ENCODE peak calls at places on chromosomes 12 and 14, in ten cellular contexts. I is psoas muscle, P is colonic mucosa, O is esophagus muscularis mucosa, J is PC-3, K is gastrocnemius medialis, V is BJ, E is GM23338, X is MM.1S, R is A549. B is an unnamed sample.

GRCh38 chr12:120106151-120106550 is 10.4 kb downstream of the RAB35 start:
- DNase-seq in I (no peak), P (no peak), O (no peak), J (no peak), K (no peak), V (no peak), E (no peak), X (no peak), R (no peak), B (no peak)

GRCh38 chr12:92041742-92042141 is 103.9 kb downstream of the BTG1 start:
- DNase-seq in I (no peak), P (no peak), O (no peak), J (peak; percentile 79), K (no peak), V (no peak), E (peak; percentile 26), X (peak; percentile 65), R (no peak), B (peak; percentile 8)

GRCh38 chr12:19130224-19131019 is 889 bp downstream of the PLEKHA5 start:
- DNase-seq in I (peak; percentile 26), P (peak; percentile 58), O (no peak), J (peak; percentile 27), K (no peak), V (no peak), E (peak; percentile 76), X (no peak), R (peak; percentile 19), B (no peak)

GRCh38 chr14:64612021-64612380 is 62.2 kb downstream of the PPP1R36 start:
- DNase-seq in I (no peak), P (no peak), O (no peak), J (peak; percentile 53), K (no peak), V (peak; percentile 51), E (no peak), X (no peak), R (peak; percentile 67), B (peak; percentile 46)

GRCh38 chr12:51198568-51199400 is 19.1 kb downstream of the POU6F1 start:
- DNase-seq in I (no peak), P (no peak), O (no peak), J (no peak), K (no peak), V (no peak), E (no peak), X (no peak), R (no peak), B (no peak)

GRCh38 chr12:1882850-1883470 is 35.5 kb downstream of the CACNA2D4 start:
- DNase-seq in I (no peak), P (peak; percentile 12), O (peak; percentile 60), J (no peak), K (no peak), V (no peak), E (no peak), X (no peak), R (no peak), B (no peak)

GRCh38 chr12:46024099-46024498 is 33.7 kb upstream of the SCAF11 start:
- DNase-seq in I (no peak), P (no peak), O (no peak), J (no peak), K (no peak), V (no peak), E (no peak), X (no peak), R (peak; percentile 4), B (no peak)

GRCh38 chr14:68820119-68820518 is 27.3 kb upstream of the ZFP36L1 start:
- DNase-seq in I (no peak), P (no peak), O (no peak), J (no peak), K (no peak), V (no peak), E (no peak), X (no peak), R (no peak), B (no peak)

GRCh38 chr12:88529531-88530488 is 50.5 kb downstream of the KITLG start:
- DNase-seq in I (no peak), P (peak; percentile 33), O (no peak), J (no peak), K (no peak), V (no peak), E (no peak), X (no peak), R (no peak), B (no peak)

GRCh38 chr14:92925446-92925845 is 2.5 kb downstream of the CHGA start:
- DNase-seq in I (no peak), P (no peak), O (no peak), J (no peak), K (no peak), V (no peak), E (no peak), X (no peak), R (no peak), B (no peak)

GRCh38 chr12:113384778-113385177 is 18.9 kb downstream of the SDS start:
- DNase-seq in I (no peak), P (no peak), O (no peak), J (no peak), K (no peak), V (no peak), E (no peak), X (no peak), R (no peak), B (no peak)

GRCh38 chr12:113387631-113388030 is 16.1 kb downstream of the SDS start:
- DNase-seq in I (no peak), P (no peak), O (no peak), J (no peak), K (no peak), V (no peak), E (no peak), X (no peak), R (no peak), B (no peak)

GRCh38 chr12:113388351-113388750 is 15.3 kb downstream of the SDS start:
- DNase-seq in I (no peak), P (no peak), O (no peak), J (no peak), K (no peak), V (no peak), E (no peak), X (no peak), R (no peak), B (no peak)

GRCh38 chr12:113385282-113385882 is 18.3 kb downstream of the SDS start:
- DNase-seq in I (no peak), P (no peak), O (no peak), J (no peak), K (no peak), V (no peak), E (no peak), X (no peak), R (no peak), B (no peak)

GRCh38 chr12:113386866-113387566 is 16.7 kb downstream of the SDS start:
- DNase-seq in I (no peak), P (no peak), O (no peak), J (no peak), K (no peak), V (no peak), E (no peak), X (no peak), R (no peak), B (no peak)
- TF ChIP-seq CTCF in I (no peak), P (no peak), O (no peak), J (no peak), K (no peak), V (no peak), E (no peak), X (no peak), R (no peak), B (no peak)

DNA sequence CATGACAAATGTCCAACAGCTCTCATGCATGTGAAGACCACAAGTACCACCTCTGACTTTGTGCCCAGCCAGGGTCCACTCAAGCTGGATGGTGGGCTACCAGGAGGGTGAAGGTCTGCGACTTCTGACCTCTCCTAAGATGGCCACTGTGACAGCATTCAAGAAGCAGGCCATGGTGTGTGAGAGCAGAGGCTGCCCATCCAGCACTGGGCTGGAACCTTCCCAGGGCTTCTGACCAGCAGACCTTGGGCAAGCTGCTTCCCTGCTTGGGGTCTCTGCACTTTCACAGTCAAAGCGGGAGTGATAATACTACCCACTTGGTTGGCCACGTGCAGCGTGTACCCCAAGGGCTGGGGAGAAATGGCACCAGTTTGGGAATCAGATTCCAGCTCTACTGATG is 10.4 kb downstream of the MMAB start:
- DNase-seq in I (no peak), P (no peak), O (no peak), J (no peak), K (no peak), V (no peak), E (no peak), X (no peak), R (no peak), B (no peak)
- H3K4me3 ChIP-seq in I (no peak overlapping the region), P (no peak overlapping the region), O (no peak overlapping the region), J (no peak overlapping the region), K (no peak overlapping the region), V (no peak overlapping the region), E (no peak overlapping the region), X (no peak overlapping the region), R (no peak overlapping the region), B (no peak overlapping the region)

GRCh38 chr14:65939184-65939583 is 526.7 kb downstream of the FUT8 start:
- DNase-seq in I (no peak), P (no peak), O (no peak), J (no peak), K (no peak), V (no peak), E (no peak), X (no peak), R (no peak), B (no peak)

GRCh38 chr14:65938738-65939137 is 526.2 kb downstream of the FUT8 start:
- DNase-seq in I (no peak), P (no peak), O (no peak), J (no peak), K (no peak), V (no peak), E (no peak), X (no peak), R (no peak), B (no peak)

GRCh38 chr14:65937804-65938316 is 525.3 kb downstream of the FUT8 start:
- DNase-seq in I (no peak), P (no peak), O (no peak), J (no peak), K (no peak), V (no peak), E (no peak), X (no peak), R (no peak), B (no peak)

GRCh38 chr14:65941091-65941490 is 528.6 kb downstream of the FUT8 start:
- DNase-seq in I (no peak), P (no peak), O (no peak), J (no peak), K (no peak), V (no peak), E (no peak), X (no peak), R (no peak), B (no peak)

GRCh38 chr14:65940056-65940735 is 527.7 kb downstream of the FUT8 start:
- DNase-seq in I (no peak), P (no peak), O (no peak), J (peak; percentile 38), K (no peak), V (no peak), E (peak; percentile 26), X (no peak), R (peak; percentile 51), B (no peak)
- TF ChIP-seq CTCF in I (no peak), P (no peak), O (no peak), J (peak; percentile 55), K (no peak), V (no peak), E (peak; percentile 14), X (peak; percentile 29), R (no peak), B (no peak)

DNA sequence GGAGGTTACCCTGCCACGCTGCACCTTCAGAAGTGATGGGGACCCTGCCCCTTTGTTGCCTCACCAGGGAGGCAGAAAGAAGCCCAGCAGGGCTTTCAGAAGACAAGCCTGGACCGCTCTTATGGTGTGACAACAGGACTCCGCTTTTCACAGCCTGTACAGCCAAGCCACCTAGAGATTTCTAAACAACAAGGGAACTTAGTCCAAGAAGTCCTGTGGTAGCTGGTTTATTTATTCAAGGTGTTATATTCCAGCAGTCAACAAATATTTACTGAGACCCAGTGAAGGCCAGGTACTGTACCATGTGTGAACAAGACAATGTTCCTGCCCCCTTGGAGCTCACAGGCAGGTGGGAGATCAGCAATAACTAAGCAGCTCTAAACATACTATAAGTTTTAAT is 4.0 kb upstream of the TMEM229B start:
- DNase-seq in I (no peak), P (no peak), O (no peak), J (no peak), K (no peak), V (no peak), E (no peak), X (no peak), R (no peak), B (no peak)
- H3K4me3 ChIP-seq in I (no peak overlapping the region), P (no peak overlapping the region), O (no peak overlapping the region), J (no peak overlapping the region), K (no peak overlapping the region), V (no peak overlapping the region), E (no peak overlapping the region), X (no peak overlapping the region), R (no peak overlapping the region), B (no peak overlapping the region)

B was measured in foreskin fibroblast.